ENCODE peak calls at places on chromosome 22, in six cellular contexts. One of them, this sample, is unnamed.

GRCh38 chr22:37162221-37163095 is 12.7 kb upstream of the IL2RB start:
- DNase-seq in neuronal stem cell: no peak
- DNase-seq in mesendoderm: no peak
- DNase-seq in H1: no peak
- DNase-seq in H9: no peak
- DNase-seq in mesenchymal stem cell: peak; percentile 29
- DNase-seq in this sample: no peak

GRCh38 chr22:29750559-29750958 is 16.2 kb downstream of the ZMAT5 start:
- DNase-seq in neuronal stem cell: no peak
- DNase-seq in mesendoderm: no peak
- DNase-seq in H1: no peak
- DNase-seq in H9: no peak
- DNase-seq in mesenchymal stem cell: no peak
- DNase-seq in this sample: no peak

GRCh38 chr22:17272511-17272991 is 53.3 kb upstream of the ADA2 start:
- DNase-seq in neuronal stem cell: no peak
- DNase-seq in mesendoderm: peak; percentile 95
- DNase-seq in H1: peak; percentile 71
- DNase-seq in H9: peak; percentile 84
- DNase-seq in mesenchymal stem cell: no peak
- DNase-seq in this sample: no peak

GRCh38 chr22:40553014-40553579 is 83.4 kb downstream of the MRTFA start:
- DNase-seq in neuronal stem cell: no peak
- DNase-seq in mesendoderm: peak; percentile 25
- DNase-seq in H1: no peak
- DNase-seq in H9: peak; percentile 53
- DNase-seq in mesenchymal stem cell: no peak
- DNase-seq in this sample: no peak

GRCh38 chr22:38163844-38164577 is 17.6 kb downstream of the PLA2G6 start:
- DNase-seq in neuronal stem cell: no peak
- DNase-seq in mesendoderm: no peak
- DNase-seq in H1: no peak
- DNase-seq in H9: no peak
- DNase-seq in mesenchymal stem cell: no peak
- DNase-seq in this sample: no peak

GRCh38 chr22:29706991-29707390 is 12.8 kb upstream of the CABP7 start:
- DNase-seq in neuronal stem cell: no peak
- DNase-seq in mesendoderm: no peak
- DNase-seq in H1: no peak
- DNase-seq in H9: no peak
- DNase-seq in mesenchymal stem cell: no peak
- DNase-seq in this sample: no peak

GRCh38 chr22:19723165-19723989 is at the start of gene GP1BB:
- DNase-seq in neuronal stem cell: no peak
- DNase-seq in mesendoderm: peak; percentile 61
- DNase-seq in H1: peak; percentile 74
- DNase-seq in H9: peak; percentile 62
- DNase-seq in mesenchymal stem cell: peak; percentile 52
- DNase-seq in this sample: no peak

GRCh38 chr22:42299586-42300285 is 29.3 kb upstream of the TCF20 start:
- DNase-seq in neuronal stem cell: no peak
- DNase-seq in mesendoderm: peak; percentile 90
- DNase-seq in H1: no peak
- DNase-seq in H9: peak; percentile 77
- DNase-seq in mesenchymal stem cell: no peak
- DNase-seq in this sample: no peak

GRCh38 chr22:19851291-19852176 is 3.1 kb downstream of the GNB1L start:
- DNase-seq in neuronal stem cell: no peak
- DNase-seq in mesendoderm: no peak
- DNase-seq in H1: no peak
- DNase-seq in H9: no peak
- DNase-seq in mesenchymal stem cell: no peak
- DNase-seq in this sample: no peak

GRCh38 chr22:50551160-50551752 is 5.6 kb downstream of the KLHDC7B start:
- DNase-seq in neuronal stem cell: no peak
- DNase-seq in mesendoderm: no peak
- DNase-seq in H1: no peak
- DNase-seq in H9: no peak
- DNase-seq in mesenchymal stem cell: no peak
- DNase-seq in this sample: no peak

GRCh38 chr22:22044153-22044552 is 61.6 kb upstream of the TOP3B start:
- DNase-seq in neuronal stem cell: no peak
- DNase-seq in mesendoderm: no peak
- DNase-seq in H1: no peak
- DNase-seq in H9: no peak
- DNase-seq in mesenchymal stem cell: no peak
- DNase-seq in this sample: no peak

GRCh38 chr22:29716814-29717213 is 3.0 kb upstream of the CABP7 start:
- DNase-seq in neuronal stem cell: peak; percentile 86
- DNase-seq in mesendoderm: peak; percentile 90
- DNase-seq in H1: peak; percentile 86
- DNase-seq in H9: peak; percentile 88
- DNase-seq in mesenchymal stem cell: peak; percentile 81
- DNase-seq in this sample: peak; percentile 80

GRCh38 chr22:24407884-24408283 is 19.5 kb upstream of the ADORA2A start:
- DNase-seq in neuronal stem cell: no peak
- DNase-seq in mesendoderm: no peak
- DNase-seq in H1: no peak
- DNase-seq in H9: no peak
- DNase-seq in mesenchymal stem cell: no peak
- DNase-seq in this sample: no peak

GRCh38 chr22:39176067-39176621 is 23.7 kb upstream of the CBX7 start:
- DNase-seq in neuronal stem cell: peak; percentile 69
- DNase-seq in mesendoderm: peak; percentile 90
- DNase-seq in H1: peak; percentile 84
- DNase-seq in H9: peak; percentile 88
- DNase-seq in mesenchymal stem cell: peak; percentile 80
- DNase-seq in this sample: peak; percentile 58

GRCh38 chr22:26592368-26593015 is 2.6 kb upstream of the TPST2 start:
- DNase-seq in neuronal stem cell: no peak
- DNase-seq in mesendoderm: no peak
- DNase-seq in H1: no peak
- DNase-seq in H9: no peak
- DNase-seq in mesenchymal stem cell: no peak
- DNase-seq in this sample: no peak

GRCh38 chr22:26597480-26597879 is 7.5 kb upstream of the TPST2 start:
- DNase-seq in neuronal stem cell: no peak
- DNase-seq in mesendoderm: no peak
- DNase-seq in H1: no peak
- DNase-seq in H9: no peak
- DNase-seq in mesenchymal stem cell: no peak
- DNase-seq in this sample: no peak

GRCh38 chr22:26599505-26599904 is 9.6 kb upstream of the TPST2 start:
- DNase-seq in neuronal stem cell: no peak
- DNase-seq in mesendoderm: no peak
- DNase-seq in H1: no peak
- DNase-seq in H9: no peak
- DNase-seq in mesenchymal stem cell: no peak
- DNase-seq in this sample: no peak

GRCh38 chr22:26593763-26594162 is 3.8 kb upstream of the TPST2 start:
- DNase-seq in neuronal stem cell: no peak
- DNase-seq in mesendoderm: no peak
- DNase-seq in H1: no peak
- DNase-seq in H9: no peak
- DNase-seq in mesenchymal stem cell: no peak
- DNase-seq in this sample: no peak

GRCh38 chr22:26597026-26597425 is 7.1 kb upstream of the TPST2 start:
- DNase-seq in neuronal stem cell: no peak
- DNase-seq in mesendoderm: no peak
- DNase-seq in H1: no peak
- DNase-seq in H9: no peak
- DNase-seq in mesenchymal stem cell: no peak
- DNase-seq in this sample: no peak
- H3K4ac ChIP-seq in neuronal stem cell: no peak overlapping the region
- H3K4ac ChIP-seq in mesendoderm: no peak overlapping the region
- H3K4ac ChIP-seq in H1: no peak overlapping the region
- H3K4ac ChIP-seq in H9: no peak overlapping the region
- H3K4ac ChIP-seq in mesenchymal stem cell: no peak overlapping the region
- H3K4ac ChIP-seq in this sample: no peak overlapping the region

GRCh38 chr22:27801197-27801615 is 350 bp downstream of the MN1 start:
- DNase-seq in neuronal stem cell: peak; percentile 57
- DNase-seq in mesendoderm: peak; percentile 62
- DNase-seq in H1: peak; percentile 81
- DNase-seq in H9: peak; percentile 61
- DNase-seq in mesenchymal stem cell: peak; percentile 58
- DNase-seq in this sample: peak; percentile 41

GRCh38 chr22:27802389-27803079 is 978 bp upstream of the MN1 start:
- DNase-seq in neuronal stem cell: no peak
- DNase-seq in mesendoderm: no peak
- DNase-seq in H1: no peak
- DNase-seq in H9: no peak
- DNase-seq in mesenchymal stem cell: no peak
- DNase-seq in this sample: no peak

GRCh38 chr22:27799334-27800249 is 2.0 kb downstream of the MN1 start:
- DNase-seq in neuronal stem cell: no peak
- DNase-seq in mesendoderm: no peak
- DNase-seq in H1: no peak
- DNase-seq in H9: peak; percentile 47
- DNase-seq in mesenchymal stem cell: peak; percentile 50
- DNase-seq in this sample: no peak

GRCh38 chr22:27800250-27801131 is 1.1 kb downstream of the MN1 start:
- DNase-seq in neuronal stem cell: peak; percentile 59
- DNase-seq in mesendoderm: no peak
- DNase-seq in H1: no peak
- DNase-seq in H9: no peak
- DNase-seq in mesenchymal stem cell: peak; percentile 34
- DNase-seq in this sample: no peak

DNA sequence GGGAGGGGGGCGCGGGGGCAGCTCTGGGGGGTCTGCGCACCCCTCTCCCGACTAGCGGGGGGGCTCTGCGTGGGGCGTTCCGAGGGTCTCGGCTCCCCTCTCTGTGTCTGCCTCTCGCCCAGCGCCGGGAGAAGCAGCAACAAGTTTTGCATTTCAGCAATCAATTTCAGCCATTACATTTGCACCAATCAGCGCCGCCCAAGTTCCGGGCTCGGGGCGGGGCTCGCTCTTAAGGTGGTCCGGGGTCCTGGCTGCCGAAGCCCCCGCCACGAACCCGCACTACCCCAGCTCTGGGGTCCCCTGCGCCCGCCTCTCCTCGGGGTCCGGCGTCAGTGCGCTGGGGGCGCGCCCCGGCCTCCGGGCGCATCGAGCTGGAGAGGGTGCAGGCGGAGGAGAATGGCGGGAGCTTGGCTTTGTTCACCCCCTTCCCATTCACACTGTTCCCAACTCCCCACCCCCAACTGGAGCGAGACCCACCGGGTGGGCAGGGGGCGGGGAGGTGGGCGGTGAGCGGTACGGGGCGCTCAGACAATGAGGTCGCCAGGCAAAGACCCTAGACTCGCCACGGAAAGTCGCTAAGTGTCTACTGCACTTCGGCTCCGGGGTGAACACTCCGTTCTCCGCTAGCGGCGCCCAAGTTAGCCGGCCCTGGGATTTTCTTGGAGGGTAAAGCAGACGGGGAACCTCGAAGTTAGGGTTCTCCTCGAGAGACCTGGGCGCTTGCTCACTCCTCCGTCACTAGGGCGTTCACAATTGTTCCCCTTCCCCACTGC is at the start of gene MN1:
- DNase-seq in neuronal stem cell: peak; percentile 79
- DNase-seq in mesendoderm: no peak
- DNase-seq in H1: peak; percentile 87
- DNase-seq in H9: peak; percentile 73
- DNase-seq in mesenchymal stem cell: peak; percentile 66
- DNase-seq in this sample: peak; percentile 35
- H3K4ac ChIP-seq in neuronal stem cell: peak within 1 kb of the TSS; percentile 94
- H3K4ac ChIP-seq in mesendoderm: peak within 1 kb of the TSS; percentile 85
- H3K4ac ChIP-seq in H1: peak within 1 kb of the TSS; percentile 94
- H3K4ac ChIP-seq in H9: no peak within 1 kb of the TSS
- H3K4ac ChIP-seq in mesenchymal stem cell: no peak within 1 kb of the TSS
- H3K4ac ChIP-seq in this sample: peak within 1 kb of the TSS; percentile 86

DNA sequence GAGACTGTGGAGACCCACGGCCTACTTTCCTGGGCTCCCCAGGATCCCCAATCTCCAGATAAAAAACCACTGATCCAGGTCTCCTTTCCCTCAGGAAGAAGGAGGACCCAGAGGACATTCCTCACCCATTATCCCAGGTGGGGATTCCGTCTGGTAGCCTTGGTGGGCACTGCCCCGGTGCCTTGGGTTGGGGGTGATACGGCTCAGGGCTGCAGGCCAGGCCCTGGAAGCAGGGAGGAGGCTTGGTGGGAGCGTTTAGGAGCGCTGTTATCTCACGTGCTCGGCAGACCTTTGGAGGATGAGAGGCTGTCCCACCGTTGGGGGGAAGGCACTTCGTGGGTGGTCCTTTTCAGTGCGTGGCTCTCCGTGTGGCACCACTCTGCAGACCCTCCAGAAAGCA is 926.3 kb downstream of the BRD1 start:
- DNase-seq in neuronal stem cell: no peak
- DNase-seq in mesendoderm: no peak
- DNase-seq in H1: no peak
- DNase-seq in H9: peak; percentile 18
- DNase-seq in mesenchymal stem cell: no peak
- DNase-seq in this sample: no peak
- H3K4ac ChIP-seq in neuronal stem cell: no peak overlapping the region
- H3K4ac ChIP-seq in mesendoderm: no peak overlapping the region
- H3K4ac ChIP-seq in H1: no peak overlapping the region
- H3K4ac ChIP-seq in H9: no peak overlapping the region
- H3K4ac ChIP-seq in mesenchymal stem cell: no peak overlapping the region
- H3K4ac ChIP-seq in this sample: no peak overlapping the region

GRCh38 chr22:20965104-20965887 is 1.8 kb upstream of the AIFM3 start:
- DNase-seq in neuronal stem cell: no peak
- DNase-seq in mesendoderm: no peak
- DNase-seq in H1: peak; percentile 66
- DNase-seq in H9: no peak
- DNase-seq in mesenchymal stem cell: no peak
- DNase-seq in this sample: no peak

GRCh38 chr22:20963201-20964052 is 3.6 kb upstream of the AIFM3 start:
- DNase-seq in neuronal stem cell: no peak
- DNase-seq in mesendoderm: no peak
- DNase-seq in H1: no peak
- DNase-seq in H9: no peak
- DNase-seq in mesenchymal stem cell: no peak
- DNase-seq in this sample: no peak

GRCh38 chr22:20964090-20964798 is 2.8 kb upstream of the AIFM3 start:
- DNase-seq in neuronal stem cell: no peak
- DNase-seq in mesendoderm: no peak
- DNase-seq in H1: no peak
- DNase-seq in H9: no peak
- DNase-seq in mesenchymal stem cell: no peak
- DNase-seq in this sample: no peak

GRCh38 chr22:20965888-20966855 is 883 bp upstream of the AIFM3 start:
- DNase-seq in neuronal stem cell: no peak
- DNase-seq in mesendoderm: no peak
- DNase-seq in H1: no peak
- DNase-seq in H9: no peak
- DNase-seq in mesenchymal stem cell: no peak
- DNase-seq in this sample: no peak

DNA sequence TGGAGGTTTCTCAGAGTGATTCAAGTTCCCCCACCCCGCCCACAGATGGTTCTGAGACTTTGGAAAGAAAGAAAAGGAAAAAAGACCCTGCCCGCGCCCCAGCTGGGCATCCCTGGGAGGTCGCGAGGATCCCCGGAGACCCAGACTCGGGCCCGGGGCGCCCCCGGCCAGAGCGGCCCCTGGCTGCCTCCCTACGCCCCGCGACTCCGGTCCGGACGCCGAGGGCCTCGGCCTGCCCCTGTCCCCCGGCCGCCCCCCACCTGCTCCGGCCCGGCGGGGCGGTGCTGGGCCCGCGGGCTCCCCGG is 2.3 kb upstream of the AIFM3 start:
- DNase-seq in neuronal stem cell: no peak
- DNase-seq in mesendoderm: no peak
- DNase-seq in H1: no peak
- DNase-seq in H9: no peak
- DNase-seq in mesenchymal stem cell: no peak
- DNase-seq in this sample: no peak
- H3K4ac ChIP-seq in neuronal stem cell: no peak overlapping the region
- H3K4ac ChIP-seq in mesendoderm: no peak overlapping the region
- H3K4ac ChIP-seq in H1: no peak overlapping the region
- H3K4ac ChIP-seq in H9: no peak overlapping the region
- H3K4ac ChIP-seq in mesenchymal stem cell: no peak overlapping the region
- H3K4ac ChIP-seq in this sample: no peak overlapping the region